ENCODE peak calls at places on chromosomes 5 and 9, in five cellular contexts. S, A, J, H and O are unnamed samples.

GRCh38 chr5:14946813-14947640 is 75.4 kb upstream of the ANKH start:
- DNase-seq in S (no peak), A (peak; percentile 30), J (no peak), H (peak; percentile 10), O (peak; percentile 30)

GRCh38 chr9:37591775-37592107 is 656 bp downstream of the TOMM5 start:
- DNase-seq in S (no peak), A (no peak), J (no peak), H (no peak), O (no peak)

GRCh38 chr9:84343111-84343521 is 2.6 kb upstream of the SLC28A3 start:
- DNase-seq in S (no peak), A (no peak), J (peak; percentile 5), H (no peak), O (peak; percentile 33)

GRCh38 chr9:976258-976804 is at the start of gene DMRT3:
- DNase-seq in S (no peak), A (no peak), J (no peak), H (no peak), O (no peak)

GRCh38 chr5:64273276-64273675 is 107.6 kb downstream of the RNF180 start:
- DNase-seq in S (no peak), A (no peak), J (no peak), H (no peak), O (no peak)

GRCh38 chr9:101387871-101388506 is 3.2 kb upstream of the BAAT start:
- DNase-seq in S (no peak), A (peak; percentile 54), J (peak; percentile 41), H (no peak), O (peak; percentile 34)

GRCh38 chr9:81690251-81690851 is 1.0 kb upstream of the TLE1 start:
- DNase-seq in S (no peak), A (no peak), J (no peak), H (no peak), O (peak; percentile 84)

GRCh38 chr5:39948867-39949468 is 524.2 kb upstream of the DAB2 start:
- DNase-seq in S (no peak), A (peak; percentile 79), J (peak; percentile 52), H (peak; percentile 33), O (peak; percentile 64)

GRCh38 chr9:131809941-131810344 is 70.1 kb upstream of the RAPGEF1 start:
- DNase-seq in S (no peak), A (no peak), J (peak; percentile 18), H (no peak), O (no peak)

GRCh38 chr5:51657340-51658240 is 274.3 kb downstream of the ISL1 start:
- DNase-seq in S (no peak), A (no peak), J (no peak), H (no peak), O (no peak)

GRCh38 chr5:79535477-79536192 is 21.7 kb upstream of the HOMER1 start:
- DNase-seq in S (no peak), A (no peak), J (peak; percentile 11), H (no peak), O (no peak)

DNA sequence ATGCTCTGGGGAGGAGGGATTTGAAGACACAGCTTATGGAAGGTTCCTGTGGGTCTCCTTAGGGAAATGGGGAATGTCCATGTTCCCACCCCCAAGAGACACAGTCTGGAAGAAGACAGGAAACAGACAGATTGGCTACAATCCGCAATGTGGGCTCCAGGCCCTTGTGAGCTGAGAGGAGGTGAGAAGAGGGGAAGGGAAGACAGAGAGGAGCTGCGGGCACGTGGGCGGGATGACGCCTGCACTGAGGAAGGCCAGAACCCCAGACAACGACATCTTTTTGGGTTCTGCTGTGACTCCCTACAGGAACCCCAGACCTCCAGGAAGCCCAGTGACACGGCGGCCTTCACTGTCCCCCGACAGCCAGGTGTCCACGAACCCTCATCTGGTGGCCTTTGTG is 29.9 kb upstream of the NKD2 start:
- DNase-seq in S (no peak), A (no peak), J (no peak), H (no peak), O (no peak)
- TF ChIP-seq CTCF in S (no peak), A (no peak), J (no peak), H (no peak), O (no peak)

GRCh38 chr5:52961238-52961637 is 27.9 kb upstream of the ITGA2 start:
- DNase-seq in S (no peak), A (no peak), J (peak; percentile 64), H (no peak), O (no peak)

GRCh38 chr5:52963636-52964035 is 25.5 kb upstream of the ITGA2 start:
- DNase-seq in S (no peak), A (no peak), J (no peak), H (no peak), O (no peak)

DNA sequence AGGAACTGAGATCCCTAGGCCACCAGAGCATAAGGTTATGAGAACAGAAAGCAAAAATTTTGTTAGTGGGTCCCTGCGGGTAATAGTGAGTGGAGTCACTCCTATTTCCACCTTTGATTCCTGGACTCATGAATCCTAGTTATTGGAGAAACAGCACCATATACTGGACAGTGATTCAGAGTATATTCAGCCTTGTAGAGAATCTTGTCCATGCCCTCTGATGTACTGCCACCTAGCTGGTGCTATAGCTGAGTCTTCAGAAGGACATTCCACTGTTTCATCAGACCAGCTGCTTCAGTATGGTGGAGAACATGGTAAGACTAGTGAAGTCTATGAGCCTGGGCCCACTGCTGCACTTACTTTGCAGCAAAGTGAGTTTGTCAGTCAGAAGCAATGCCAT is 25.0 kb upstream of the ITGA2 start:
- DNase-seq in S (no peak), A (no peak), J (peak; percentile 55), H (no peak), O (no peak)
- TF ChIP-seq CTCF in S (no peak), A (no peak), J (peak; percentile 51), H (no peak), O (no peak)

GRCh38 chr5:53350991-53351770 is 129.2 kb upstream of the FST start:
- DNase-seq in S (no peak), A (no peak), J (no peak), H (no peak), O (no peak)
- TF ChIP-seq CTCF in S (no peak), A (no peak), J (peak; percentile 35), H (no peak), O (no peak)

DNA sequence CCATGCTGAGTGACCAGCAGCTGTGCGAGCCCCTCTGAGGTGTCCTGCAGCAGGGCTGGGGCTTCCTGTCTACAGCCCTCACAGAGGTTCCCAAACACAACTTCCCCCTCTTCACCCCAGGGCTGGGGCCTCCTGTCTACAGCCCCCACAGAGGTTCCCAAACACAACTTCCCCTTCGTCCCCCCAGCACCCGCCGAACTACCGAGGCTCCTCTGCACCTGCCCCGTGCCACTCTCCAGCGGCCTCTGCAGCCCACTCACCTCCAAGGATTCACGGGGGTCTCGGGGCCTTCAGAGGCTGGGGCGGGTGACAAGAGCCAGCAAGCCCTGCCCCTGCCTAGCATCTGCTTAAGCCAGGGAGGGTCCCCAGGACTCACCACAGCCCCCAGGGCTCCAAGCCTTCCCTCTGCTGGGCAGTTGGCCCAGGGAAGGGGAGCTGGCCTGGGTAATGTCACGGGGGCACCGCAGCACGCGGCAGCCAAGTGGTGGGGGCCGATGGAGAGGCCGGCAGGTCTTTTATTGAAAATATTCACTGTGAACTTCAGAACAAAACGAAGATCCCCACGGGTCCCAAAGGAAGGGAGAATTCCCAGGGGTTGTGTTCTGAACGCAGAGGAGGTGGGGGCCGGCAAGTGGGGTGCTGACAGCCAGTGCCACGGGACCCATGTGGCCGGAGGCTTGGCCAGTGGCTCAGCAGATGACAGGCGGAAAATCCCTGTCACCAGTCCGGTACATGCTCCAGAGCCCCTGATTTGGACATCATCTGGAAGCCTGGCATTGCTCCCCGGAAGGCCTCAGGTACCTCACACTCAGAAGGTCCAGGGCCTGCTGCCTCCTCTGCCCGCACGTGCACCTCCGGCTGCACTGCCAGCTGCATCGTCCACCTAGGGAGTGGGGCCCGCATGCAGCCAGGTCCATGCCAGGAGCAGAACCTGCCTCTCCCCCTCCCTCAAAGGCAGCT is 125.3 kb downstream of the ADAMTS2 start:
- DNase-seq in S (no peak), A (no peak), J (no peak), H (no peak), O (no peak)
- TF ChIP-seq CTCF in S (no peak), A (no peak), J (no peak), H (no peak), O (no peak)

GRCh38 chr9:127347831-127348699 is 48.9 kb upstream of the SLC2A8 start:
- DNase-seq in S (no peak), A (peak; percentile 28), J (peak; percentile 47), H (no peak), O (peak; percentile 8)
- TF ChIP-seq CTCF in S (no peak), A (peak; percentile 63), J (peak; percentile 47), H (no peak), O (peak; percentile 36)

DNA sequence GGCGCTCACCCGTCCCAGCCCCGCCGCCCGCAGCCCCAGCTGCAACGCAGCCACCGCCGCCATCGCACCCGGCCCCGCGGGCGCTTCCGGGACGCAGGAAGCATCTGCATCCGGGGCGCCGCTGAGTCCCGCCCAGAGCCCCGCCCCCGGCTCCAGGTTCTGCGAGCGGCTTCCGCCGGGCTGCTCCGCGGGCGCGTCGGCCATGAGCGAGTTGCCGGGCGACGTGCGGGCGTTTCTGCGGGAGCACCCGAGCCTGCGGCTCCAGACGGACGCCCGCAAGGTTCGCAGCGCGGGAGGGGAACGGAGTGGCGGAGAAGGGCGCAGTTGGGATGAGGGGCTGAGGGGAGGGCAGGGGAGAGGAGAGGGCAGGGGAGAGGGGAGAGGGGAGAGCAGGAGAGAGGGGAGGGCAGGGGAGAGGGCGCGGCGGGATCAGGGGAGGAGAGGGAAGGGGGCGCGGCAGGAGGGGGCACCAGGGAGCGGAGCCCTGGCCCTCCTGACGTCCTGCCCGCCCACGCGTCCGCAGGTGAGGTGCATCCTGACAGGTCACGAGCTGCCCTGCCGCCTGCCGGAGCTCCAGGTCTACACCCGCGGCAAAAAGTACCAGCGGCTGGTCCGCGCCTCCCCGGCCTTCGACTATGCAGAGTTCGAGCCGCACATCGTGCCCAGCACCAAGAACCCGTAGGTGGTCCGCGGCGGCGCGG is at the start of the genes SURF1 and SURF2:
- DNase-seq in S (peak; percentile 85), A (peak; percentile 92), J (peak; percentile 71), H (peak; percentile 94), O (peak; percentile 88)
- TF ChIP-seq CTCF in S (peak; percentile 17), A (peak; percentile 41), J (no peak), H (no peak), O (no peak)

GRCh38 chr9:127877566-127877998 is at the start of gene AK1:
- DNase-seq in S (peak; percentile 85), A (no peak), J (peak; percentile 57), H (no peak), O (peak; percentile 58)

GRCh38 chr9:127875306-127875966 is 2.0 kb downstream of the AK1 start:
- DNase-seq in S (no peak), A (no peak), J (peak; percentile 24), H (no peak), O (no peak)

GRCh38 chr9:127876764-127877562 is 512 bp downstream of the AK1 start:
- DNase-seq in S (no peak), A (no peak), J (peak; percentile 11), H (no peak), O (no peak)

GRCh38 chr9:127874301-127875216 is 2.9 kb downstream of the AK1 start:
- DNase-seq in S (no peak), A (no peak), J (no peak), H (no peak), O (no peak)

GRCh38 chr9:127876026-127876763 is 1.3 kb downstream of the AK1 start:
- DNase-seq in S (no peak), A (no peak), J (no peak), H (no peak), O (no peak)
- TF ChIP-seq CTCF in S (no peak), A (no peak), J (no peak), H (no peak), O (no peak)